ENCODE peak calls at places on chromosomes 6 and 20, in eight cellular contexts. G is esophagus squamous epithelium; I is fibroblast of lung; M is A549; C is OCI-LY7; J is upper lobe of right lung; V is CD8-positive, alpha-beta T cell; A is neuronal stem cell. E is an unnamed sample. For H3K9me3 and H3K4me1, the result is how much of the 10 kb centered on the place peaks cover.

GRCh38 chr6:167244064-167244949 is 46.8 kb upstream of the UNC93A start:
- DNase-seq in J (no peak), A (no peak), V (no peak), C (no peak), G (no peak), M (no peak), I (no peak), E (no peak)

GRCh38 chr20:63930971-63931553 is 25.2 kb downstream of the UCKL1 start:
- DNase-seq in J (no peak), V (no peak), G (no peak), C (no peak), A (no peak), I (no peak), M (no peak), E (no peak)

GRCh38 chr6:67629268-67629667 is 1005.8 kb upstream of the ADGRB3 start:
- DNase-seq in J (no peak), M (no peak), I (peak), V (no peak), C (no peak), G (no peak), A (no peak), E (no peak)

GRCh38 chr20:49420811-49421295 is 61.6 kb downstream of the KCNB1 start:
- DNase-seq in G (no peak), J (no peak), I (no peak), A (no peak), C (no peak), M (no peak), V (no peak), E (peak)

GRCh38 chr20:63121749-63122405 is 94.1 kb downstream of the YTHDF1 start:
- DNase-seq in M (no peak), A (no peak), G (no peak), V (no peak), J (peak), C (no peak), I (no peak), E (peak)

GRCh38 chr6:14619419-14619781 is 501.8 kb downstream of the CD83 start:
- DNase-seq in G (no peak), V (no peak), A (no peak), I (no peak), J (no peak), C (no peak), M (no peak), E (no peak)

GRCh38 chr20:53581444-53582311 is 12.0 kb downstream of the ZNF217 start:
- DNase-seq in M (no peak), A (no peak), C (peak), J (peak), G (no peak), V (peak), I (no peak), E (no peak)

GRCh38 chr6:140252099-140252498 is 877.7 kb upstream of the CITED2 start:
- DNase-seq in M (no peak), G (no peak), C (no peak), V (no peak), J (no peak), A (no peak), I (no peak), E (no peak)

GRCh38 chr6:121450242-121450641 is 14.8 kb downstream of the GJA1 start:
- DNase-seq in I (no peak), G (no peak), J (no peak), A (no peak), V (no peak), M (no peak), C (no peak), E (no peak)

GRCh38 chr20:13262701-13263335 is 41.7 kb downstream of the ISM1 start:
- DNase-seq in J (no peak), I (no peak), G (no peak), C (no peak), M (no peak), A (no peak), V (no peak), E (no peak)

DNA sequence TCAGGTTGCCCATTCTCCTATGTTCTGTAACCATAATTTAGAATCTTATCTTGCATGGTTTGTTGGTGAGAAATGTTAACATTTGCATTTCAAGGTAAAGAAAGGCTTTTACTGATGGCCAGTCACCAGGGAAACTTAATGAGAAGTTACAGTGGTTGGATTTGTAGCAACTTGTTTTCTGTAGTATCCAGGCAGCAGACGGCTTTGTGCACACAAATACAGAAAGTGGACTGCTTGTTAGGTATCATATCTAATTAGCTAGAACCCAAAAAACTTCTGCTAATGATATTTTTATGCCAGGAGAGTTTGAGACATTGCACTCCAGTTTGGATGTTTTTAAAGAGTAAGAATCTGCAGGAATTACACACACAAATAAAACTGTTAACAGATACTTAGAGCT is 578.0 kb downstream of the DOK5 start:
- DNase-seq in A (no peak), I (no peak), J (no peak), M (no peak), G (no peak), V (no peak), C (no peak), E (no peak)
- H3K9me3 ChIP-seq in A (under half), I (under half), J (under half), M (under half), G (under half), V (under half), C (under half), E (under half)

DNA sequence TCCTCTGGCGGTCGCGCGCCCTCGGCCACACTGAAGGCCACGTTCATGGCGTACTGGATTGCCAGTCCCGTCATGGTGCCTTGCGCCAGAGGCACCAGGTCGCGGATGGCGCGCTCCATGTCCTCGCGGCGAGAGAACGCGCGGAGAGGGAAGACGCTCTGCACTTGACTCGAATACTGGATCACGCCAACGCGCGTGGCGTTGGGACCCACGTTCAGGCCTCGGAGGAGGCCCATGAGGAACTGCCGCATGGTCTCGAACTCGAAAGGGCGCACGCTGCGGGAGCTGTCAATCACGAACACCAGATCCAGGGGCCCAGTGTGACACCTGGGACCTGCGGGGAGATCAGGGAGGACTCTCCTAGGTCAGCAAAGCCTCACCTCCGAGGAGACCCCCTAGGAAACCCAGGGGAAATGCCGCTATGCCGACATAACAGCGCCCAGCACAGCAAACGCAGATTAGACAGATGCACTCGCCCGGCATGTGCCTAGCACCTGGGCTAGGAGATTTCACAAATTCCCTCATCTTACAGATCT is 2.1 kb upstream of the RBPJL start:
- DNase-seq in V (no peak), C (no peak), M (no peak), J (no peak), G (no peak), I (no peak), A (no peak), E (no peak)
- H3K4me1 ChIP-seq in V (under half), C (under half), M (under half), J (under half), G (under half), I (under half), A (under half), E (under half)

GRCh38 chr20:56163806-56164205 is 84.7 kb upstream of the MC3R start:
- DNase-seq in M (no peak), V (no peak), I (no peak), G (no peak), J (no peak), C (peak), A (no peak), E (no peak)
- H3K9me3 ChIP-seq in M (under half), V (under half), I (under half), G (under half), J (under half), C (under half), A (under half), E (under half)

DNA sequence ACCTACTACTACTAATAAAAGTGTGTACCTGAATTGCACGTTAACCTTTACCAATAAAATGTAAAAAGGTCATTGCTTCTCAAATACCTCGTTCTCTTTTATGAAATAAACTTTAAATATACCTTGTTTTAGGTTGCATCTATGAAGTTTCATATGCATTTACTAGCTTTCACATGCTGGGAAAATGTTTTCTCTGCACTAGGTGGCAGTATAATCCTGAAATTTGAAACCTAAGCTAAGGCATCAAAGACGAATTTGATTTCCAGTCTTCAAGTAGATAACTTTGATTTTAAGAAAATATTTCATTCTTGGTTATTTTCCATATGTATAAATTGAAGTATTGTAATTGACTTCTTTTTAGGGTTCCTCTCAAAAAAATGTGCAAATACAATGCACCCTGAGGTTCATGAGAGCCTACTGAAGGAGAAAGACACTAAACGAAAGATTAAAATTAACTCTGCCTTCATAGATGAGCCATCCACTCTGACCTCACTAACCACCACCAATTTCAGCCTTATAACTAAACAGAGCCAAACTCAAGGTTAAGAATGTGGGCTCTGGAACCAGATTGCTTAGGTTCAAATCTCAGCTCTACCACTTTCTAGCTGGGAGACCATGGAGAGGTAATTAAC is 7.3 kb upstream of the COL9A1 start:
- DNase-seq in G (no peak), I (peak), M (no peak), V (no peak), C (peak), A (peak), J (no peak), E (no peak)
- H3K4me1 ChIP-seq in G (under half), I (under half), M (under half), V (under half), C (under half), A (under half), J (under half), E (under half)

DNA sequence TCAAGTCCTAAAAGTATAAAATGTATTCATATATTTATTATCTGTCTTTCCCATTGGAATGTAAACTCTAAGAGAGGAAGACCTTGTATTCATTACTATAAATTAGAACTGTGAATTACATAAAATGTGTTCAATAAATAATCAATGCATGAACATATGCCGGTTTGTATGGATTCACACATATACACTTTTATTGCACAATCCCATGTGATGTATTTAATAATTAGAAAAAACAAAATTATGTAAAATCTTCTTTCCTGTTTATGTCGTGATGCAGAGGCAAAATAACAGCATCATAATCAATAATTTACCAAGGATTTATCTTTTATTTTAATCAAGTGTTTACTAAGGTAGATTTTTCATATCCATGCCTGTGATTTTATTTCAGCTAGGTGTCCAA is 240.5 kb downstream of the KHDRBS2 start:
- DNase-seq in V (no peak), I (no peak), A (no peak), G (no peak), C (no peak), M (no peak), J (no peak), E (no peak)
- H3K9me3 ChIP-seq in V (under half), I (under half), A (under half), G (under half), C (under half), M (under half), J (under half), E (under half)

DNA sequence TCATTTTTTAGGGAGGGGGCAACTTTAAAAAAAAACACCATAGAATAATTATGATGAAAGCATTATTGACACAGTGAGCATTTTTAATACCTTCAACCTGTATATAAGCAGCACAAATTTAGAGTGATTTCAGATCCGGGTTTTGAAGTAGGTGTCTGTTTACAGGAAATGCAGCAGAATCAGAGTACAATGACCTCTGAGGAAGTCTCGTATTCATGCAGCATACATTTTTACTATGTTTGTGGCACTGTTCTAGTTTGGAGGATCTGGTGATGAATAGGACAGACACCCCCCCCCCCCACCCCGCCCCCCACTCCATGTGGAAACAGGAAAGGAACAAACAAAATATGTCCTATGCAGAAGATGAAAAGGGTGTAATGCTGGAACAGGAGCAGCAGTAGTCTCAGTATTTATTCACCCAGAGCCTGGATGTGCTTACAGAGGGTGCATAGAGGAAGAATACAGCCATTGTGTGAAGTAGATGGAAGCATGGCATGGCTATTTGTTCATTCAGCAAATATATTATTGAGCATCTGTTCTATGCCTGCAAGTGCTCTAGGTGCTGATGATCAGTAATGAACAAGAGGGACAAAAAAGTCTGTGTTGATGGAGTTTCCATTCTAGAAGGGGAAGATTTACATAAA is 19.7 kb downstream of the VAPB start:
- DNase-seq in M (no peak), V (no peak), J (no peak), I (no peak), C (peak), A (no peak), G (no peak), E (no peak)
- H3K4me1 ChIP-seq in M (under half), V (under half), J (under half), I (under half), C (under half), A (under half), G (under half), E (half or more)

DNA sequence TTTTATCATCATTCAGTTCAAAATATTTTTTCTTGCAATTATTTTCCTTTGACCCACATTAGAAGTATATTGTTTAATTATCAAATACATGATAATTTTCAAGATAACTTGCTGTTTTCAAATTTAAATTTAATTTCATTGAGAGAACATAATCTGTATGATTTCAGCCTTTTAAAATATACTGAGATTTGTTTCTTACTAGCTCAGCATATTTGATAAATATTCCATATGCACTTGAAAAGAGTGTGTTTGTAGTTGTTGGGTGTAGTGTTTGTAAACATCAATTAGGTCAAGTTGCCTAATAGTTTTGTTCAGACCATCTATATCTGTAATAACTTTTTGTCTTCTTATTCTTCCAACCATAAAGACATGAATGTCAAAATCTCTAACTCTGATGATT is 19.0 kb upstream of the RFX6 start:
- DNase-seq in V (no peak), J (no peak), I (no peak), M (no peak), A (no peak), C (no peak), G (no peak), E (no peak)
- H3K9me3 ChIP-seq in V (under half), J (under half), I (under half), M (under half), A (under half), C (under half), G (under half), E (under half)

DNA sequence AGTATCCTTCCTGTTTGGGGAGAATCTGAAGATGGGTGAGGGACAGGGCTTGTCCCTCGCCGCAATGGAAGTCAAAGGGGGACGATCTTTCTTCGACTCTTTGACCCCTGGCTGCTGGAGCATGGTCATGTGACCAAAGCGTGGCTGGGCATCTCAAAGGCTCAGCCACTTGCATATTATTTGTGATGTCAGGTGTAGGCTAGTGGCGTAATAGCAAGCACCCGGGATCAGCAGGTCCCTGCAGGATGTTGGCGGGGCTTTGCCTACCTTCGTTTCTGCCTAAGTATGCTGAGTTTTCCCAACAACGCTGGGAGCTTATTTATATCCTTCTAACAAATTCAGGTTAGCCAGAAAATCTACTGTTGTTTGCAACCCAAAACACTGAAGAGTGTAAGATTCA is 50.3 kb upstream of the IL20RA start:
- DNase-seq in V (no peak), A (no peak), I (no peak), J (no peak), M (no peak), C (no peak), G (no peak), E (no peak)
- H3K4me1 ChIP-seq in V (under half), A (under half), I (under half), J (under half), M (under half), C (half or more), G (under half), E (under half)

GRCh38 chr6:152420696-152421095 is 216.5 kb downstream of the SYNE1 start:
- DNase-seq in M (no peak), V (no peak), J (no peak), A (no peak), I (no peak), C (no peak), G (no peak), E (no peak)
- H3K9me3 ChIP-seq in M (under half), V (under half), J (under half), A (under half), I (under half), C (under half), G (under half), E (under half)

GRCh38 chr20:48273843-48274242 is 488.6 kb upstream of the SULF2 start:
- DNase-seq in J (no peak), A (no peak), C (no peak), M (no peak), V (no peak), I (no peak), G (no peak), E (no peak)

GRCh38 chr20:48278961-48279481 is 493.7 kb upstream of the SULF2 start:
- DNase-seq in I (peak), J (no peak), V (no peak), M (no peak), C (peak), A (no peak), G (no peak), E (no peak)

GRCh38 chr20:48275737-48276342 is 490.6 kb upstream of the SULF2 start:
- DNase-seq in M (no peak), C (no peak), V (no peak), I (no peak), A (peak), J (no peak), G (no peak), E (no peak)

GRCh38 chr20:48275325-48275724 is 490.0 kb upstream of the SULF2 start:
- DNase-seq in J (no peak), V (no peak), G (no peak), A (no peak), C (no peak), I (peak), M (no peak), E (no peak)
- H3K4me1 ChIP-seq in J (under half), V (under half), G (under half), A (under half), C (under half), I (under half), M (under half), E (under half)

E was measured in sigmoid colon.